ENCODE peak calls at places on chromosomes 13 and 19, in five cellular contexts. One of them, this sample, is unnamed.

GRCh38 chr19:4337906-4338440 is 654 bp downstream of the STAP2 start:
- DNase-seq in foreskin fibroblast: no peak
- DNase-seq in astrocyte: peak
- DNase-seq in fibroblast of lung: no peak
- DNase-seq in thoracic aorta: no peak
- DNase-seq in this sample: no peak

GRCh38 chr13:113159701-113160100 is 1.3 kb downstream of the PROZ start:
- DNase-seq in foreskin fibroblast: no peak
- DNase-seq in astrocyte: no peak
- DNase-seq in fibroblast of lung: no peak
- DNase-seq in thoracic aorta: no peak
- DNase-seq in this sample: no peak

GRCh38 chr19:45040059-45040767 is 1.4 kb downstream of the CLASRP start:
- DNase-seq in foreskin fibroblast: no peak
- DNase-seq in astrocyte: no peak
- DNase-seq in fibroblast of lung: no peak
- DNase-seq in thoracic aorta: no peak
- DNase-seq in this sample: no peak

GRCh38 chr13:34682406-34682805 is 259.7 kb upstream of the NBEA start:
- DNase-seq in foreskin fibroblast: no peak
- DNase-seq in astrocyte: no peak
- DNase-seq in fibroblast of lung: no peak
- DNase-seq in thoracic aorta: no peak
- DNase-seq in this sample: no peak

GRCh38 chr19:21749090-21749489 is 18.3 kb downstream of the ZNF100 start:
- DNase-seq in foreskin fibroblast: no peak
- DNase-seq in astrocyte: peak
- DNase-seq in fibroblast of lung: no peak
- DNase-seq in thoracic aorta: no peak
- DNase-seq in this sample: no peak

GRCh38 chr13:113064534-113065405 is 40.8 kb upstream of the F7 start:
- DNase-seq in foreskin fibroblast: no peak
- DNase-seq in astrocyte: peak
- DNase-seq in fibroblast of lung: peak
- DNase-seq in thoracic aorta: no peak
- DNase-seq in this sample: no peak

GRCh38 chr19:22144394-22144793 is 52.4 kb downstream of the ZNF676 start:
- DNase-seq in foreskin fibroblast: no peak
- DNase-seq in astrocyte: peak
- DNase-seq in fibroblast of lung: peak
- DNase-seq in thoracic aorta: no peak
- DNase-seq in this sample: peak

GRCh38 chr19:16118489-16119033 is 6.9 kb downstream of the RAB8A start:
- DNase-seq in foreskin fibroblast: no peak
- DNase-seq in astrocyte: no peak
- DNase-seq in fibroblast of lung: no peak
- DNase-seq in thoracic aorta: no peak
- DNase-seq in this sample: no peak

GRCh38 chr13:107767119-107767518 is 448.2 kb downstream of the LIG4 start:
- DNase-seq in foreskin fibroblast: no peak
- DNase-seq in astrocyte: no peak
- DNase-seq in fibroblast of lung: no peak
- DNase-seq in thoracic aorta: no peak
- DNase-seq in this sample: no peak

GRCh38 chr13:44249439-44249838 is 124.2 kb upstream of the SERP2 start:
- DNase-seq in foreskin fibroblast: peak
- DNase-seq in astrocyte: peak
- DNase-seq in fibroblast of lung: peak
- DNase-seq in thoracic aorta: no peak
- DNase-seq in this sample: peak

GRCh38 chr19:18157465-18158063 is 4.6 kb downstream of the PIK3R2 start:
- DNase-seq in foreskin fibroblast: no peak
- DNase-seq in astrocyte: no peak
- DNase-seq in fibroblast of lung: no peak
- DNase-seq in thoracic aorta: no peak
- DNase-seq in this sample: no peak

GRCh38 chr13:22278336-22278929 is 607.6 kb downstream of the FGF9 start:
- DNase-seq in foreskin fibroblast: no peak
- DNase-seq in astrocyte: no peak
- DNase-seq in fibroblast of lung: peak
- DNase-seq in thoracic aorta: no peak
- DNase-seq in this sample: peak

GRCh38 chr19:1634242-1634937 is 18.0 kb downstream of the TCF3 start:
- DNase-seq in foreskin fibroblast: no peak
- DNase-seq in astrocyte: no peak
- DNase-seq in fibroblast of lung: no peak
- DNase-seq in thoracic aorta: no peak
- DNase-seq in this sample: no peak

GRCh38 chr13:110293649-110294048 is 13.3 kb downstream of the COL4A1 start:
- DNase-seq in foreskin fibroblast: no peak
- DNase-seq in astrocyte: no peak
- DNase-seq in fibroblast of lung: no peak
- DNase-seq in thoracic aorta: no peak
- DNase-seq in this sample: no peak

GRCh38 chr19:13022859-13023636 is 27.8 kb downstream of the NFIX start:
- DNase-seq in foreskin fibroblast: peak
- DNase-seq in astrocyte: peak
- DNase-seq in fibroblast of lung: peak
- DNase-seq in thoracic aorta: no peak
- DNase-seq in this sample: peak

GRCh38 chr13:47933688-47934011 is 67.4 kb downstream of the SUCLA2 start:
- DNase-seq in foreskin fibroblast: no peak
- DNase-seq in astrocyte: peak
- DNase-seq in fibroblast of lung: peak
- DNase-seq in thoracic aorta: no peak
- DNase-seq in this sample: no peak

GRCh38 chr19:47549341-47549768 is 23.6 kb downstream of the ZNF541 start:
- DNase-seq in foreskin fibroblast: no peak
- DNase-seq in astrocyte: no peak
- DNase-seq in fibroblast of lung: no peak
- DNase-seq in thoracic aorta: no peak
- DNase-seq in this sample: no peak

GRCh38 chr13:73991884-73992283 is 142.3 kb downstream of the KLF12 start:
- DNase-seq in foreskin fibroblast: no peak
- DNase-seq in astrocyte: no peak
- DNase-seq in fibroblast of lung: no peak
- DNase-seq in thoracic aorta: no peak
- DNase-seq in this sample: no peak

GRCh38 chr19:11414544-11414943 is 4.6 kb downstream of the RGL3 start:
- DNase-seq in foreskin fibroblast: no peak
- DNase-seq in astrocyte: no peak
- DNase-seq in fibroblast of lung: no peak
- DNase-seq in thoracic aorta: no peak
- DNase-seq in this sample: no peak

GRCh38 chr19:55251296-55252081 is 7.3 kb downstream of the PPP6R1 start:
- DNase-seq in foreskin fibroblast: no peak
- DNase-seq in astrocyte: peak
- DNase-seq in fibroblast of lung: no peak
- DNase-seq in thoracic aorta: no peak
- DNase-seq in this sample: no peak

GRCh38 chr13:74287672-74288169 is 153.5 kb upstream of the KLF12 start:
- DNase-seq in foreskin fibroblast: peak
- DNase-seq in astrocyte: peak
- DNase-seq in fibroblast of lung: peak
- DNase-seq in thoracic aorta: peak
- DNase-seq in this sample: no peak

GRCh38 chr13:69234171-69234570 is 873.5 kb upstream of the ATXN8OS start:
- DNase-seq in foreskin fibroblast: no peak
- DNase-seq in astrocyte: no peak
- DNase-seq in fibroblast of lung: no peak
- DNase-seq in thoracic aorta: no peak
- DNase-seq in this sample: no peak

DNA sequence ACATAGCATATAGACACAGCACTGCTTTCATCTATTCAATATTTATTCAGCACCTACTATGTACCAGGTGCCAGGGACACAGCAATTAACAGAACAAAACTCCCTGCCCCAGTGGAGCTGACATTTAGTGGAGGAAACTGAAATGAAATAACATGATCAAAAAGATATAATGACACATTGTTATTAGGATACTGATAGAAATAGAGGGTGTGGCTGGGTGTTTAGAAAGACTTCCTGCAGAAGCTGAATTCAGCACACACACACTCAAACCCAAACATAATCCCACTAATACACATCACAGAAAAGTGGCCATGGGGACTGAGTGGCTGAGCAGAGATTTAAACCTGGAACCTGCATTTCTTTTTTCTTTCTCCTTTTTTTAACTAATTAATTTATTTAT is 3.8 kb upstream of the CDC37 start:
- DNase-seq in foreskin fibroblast: no peak
- DNase-seq in astrocyte: no peak
- DNase-seq in fibroblast of lung: no peak
- DNase-seq in thoracic aorta: no peak
- DNase-seq in this sample: no peak
- H3K4me3 ChIP-seq in foreskin fibroblast: no peak
- H3K4me3 ChIP-seq in astrocyte: no peak
- H3K4me3 ChIP-seq in fibroblast of lung: no peak
- H3K4me3 ChIP-seq in thoracic aorta: no peak
- H3K4me3 ChIP-seq in this sample: no peak

GRCh38 chr13:28027607-28028364 is 39.3 kb upstream of the URAD start:
- DNase-seq in foreskin fibroblast: no peak
- DNase-seq in astrocyte: no peak
- DNase-seq in fibroblast of lung: no peak
- DNase-seq in thoracic aorta: no peak
- DNase-seq in this sample: no peak

GRCh38 chr13:28026508-28026907 is 38.0 kb upstream of the URAD start:
- DNase-seq in foreskin fibroblast: no peak
- DNase-seq in astrocyte: no peak
- DNase-seq in fibroblast of lung: no peak
- DNase-seq in thoracic aorta: no peak
- DNase-seq in this sample: no peak

GRCh38 chr13:28027070-28027469 is 38.6 kb upstream of the URAD start:
- DNase-seq in foreskin fibroblast: no peak
- DNase-seq in astrocyte: no peak
- DNase-seq in fibroblast of lung: no peak
- DNase-seq in thoracic aorta: no peak
- DNase-seq in this sample: no peak

DNA sequence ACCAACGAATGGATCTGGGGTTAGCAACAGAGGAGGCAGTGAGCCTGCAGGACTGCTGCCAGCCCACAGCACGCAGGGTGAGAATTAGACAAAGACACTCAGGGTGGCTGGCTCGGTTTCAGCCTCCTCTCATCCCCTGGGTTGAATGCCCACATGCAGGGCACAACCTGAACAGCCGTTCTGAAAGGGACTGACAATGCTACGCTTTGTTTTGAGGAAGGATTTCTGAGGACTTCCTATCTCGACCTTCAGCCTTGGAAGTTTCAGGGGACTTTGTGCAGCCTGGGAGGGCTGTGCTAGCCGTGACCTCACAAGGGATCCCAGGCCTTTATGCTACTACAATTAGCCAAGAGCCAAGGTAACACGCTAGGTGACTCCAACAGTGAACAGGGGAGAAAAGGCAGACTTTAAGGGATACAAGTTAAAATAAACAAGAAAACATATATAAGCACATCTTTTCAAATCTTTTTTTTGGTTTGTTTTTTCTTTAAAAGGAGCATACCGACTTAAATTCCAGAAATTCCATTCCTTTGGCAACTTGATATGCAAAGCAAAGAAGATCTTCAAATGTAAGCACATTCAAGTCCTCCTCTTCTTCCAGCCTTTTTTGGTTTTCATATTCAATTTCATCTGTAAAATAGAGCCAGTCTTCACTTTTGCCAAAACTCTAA is 34.5 kb upstream of the URAD start:
- DNase-seq in foreskin fibroblast: no peak
- DNase-seq in astrocyte: peak
- DNase-seq in fibroblast of lung: no peak
- DNase-seq in thoracic aorta: no peak
- DNase-seq in this sample: no peak
- H3K4me3 ChIP-seq in foreskin fibroblast: no peak
- H3K4me3 ChIP-seq in astrocyte: no peak
- H3K4me3 ChIP-seq in fibroblast of lung: no peak
- H3K4me3 ChIP-seq in thoracic aorta: no peak
- H3K4me3 ChIP-seq in this sample: no peak

GRCh38 chr13:51426982-51427381 is 25.9 kb downstream of the INTS6 start:
- DNase-seq in foreskin fibroblast: no peak
- DNase-seq in astrocyte: no peak
- DNase-seq in fibroblast of lung: no peak
- DNase-seq in thoracic aorta: no peak
- DNase-seq in this sample: no peak

GRCh38 chr13:51422484-51422883 is 30.4 kb downstream of the INTS6 start:
- DNase-seq in foreskin fibroblast: no peak
- DNase-seq in astrocyte: no peak
- DNase-seq in fibroblast of lung: no peak
- DNase-seq in thoracic aorta: no peak
- DNase-seq in this sample: no peak

GRCh38 chr13:51423766-51424165 is 29.1 kb downstream of the INTS6 start:
- DNase-seq in foreskin fibroblast: no peak
- DNase-seq in astrocyte: no peak
- DNase-seq in fibroblast of lung: no peak
- DNase-seq in thoracic aorta: no peak
- DNase-seq in this sample: no peak

GRCh38 chr13:51420681-51421476 is 32.0 kb downstream of the INTS6 start:
- DNase-seq in foreskin fibroblast: no peak
- DNase-seq in astrocyte: no peak
- DNase-seq in fibroblast of lung: no peak
- DNase-seq in thoracic aorta: no peak
- DNase-seq in this sample: no peak

DNA sequence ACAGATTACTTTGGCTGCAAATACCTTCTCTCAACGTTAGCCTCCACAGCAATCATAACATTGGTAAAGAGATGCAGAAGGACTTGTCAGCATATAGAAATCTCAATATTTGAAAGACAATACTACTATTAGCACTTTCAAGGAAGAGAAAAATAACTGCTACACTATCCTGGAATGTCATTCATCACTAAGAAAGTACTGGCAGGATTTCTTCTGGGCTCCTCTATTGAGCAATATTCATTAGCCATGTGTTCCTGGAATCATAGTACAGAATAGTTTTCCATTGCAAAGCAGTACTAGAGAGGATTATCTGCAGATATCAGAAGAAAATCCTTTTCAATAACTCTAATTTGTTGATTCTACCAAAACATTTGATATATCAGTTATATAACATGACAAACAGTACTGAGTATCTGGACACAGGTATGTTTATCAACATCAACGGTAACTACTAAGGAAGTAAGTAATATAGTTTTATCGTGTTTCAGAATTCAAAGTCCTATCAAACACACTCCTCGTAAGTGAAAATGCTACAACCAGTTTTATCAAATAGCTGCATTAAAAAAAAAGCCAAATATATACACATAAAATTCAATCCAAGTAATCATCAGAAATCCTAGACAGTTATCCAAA is 27.3 kb downstream of the INTS6 start:
- DNase-seq in foreskin fibroblast: peak
- DNase-seq in astrocyte: peak
- DNase-seq in fibroblast of lung: peak
- DNase-seq in thoracic aorta: no peak
- DNase-seq in this sample: no peak
- H3K4me3 ChIP-seq in foreskin fibroblast: no peak
- H3K4me3 ChIP-seq in astrocyte: no peak
- H3K4me3 ChIP-seq in fibroblast of lung: no peak
- H3K4me3 ChIP-seq in thoracic aorta: no peak
- H3K4me3 ChIP-seq in this sample: no peak

DNA sequence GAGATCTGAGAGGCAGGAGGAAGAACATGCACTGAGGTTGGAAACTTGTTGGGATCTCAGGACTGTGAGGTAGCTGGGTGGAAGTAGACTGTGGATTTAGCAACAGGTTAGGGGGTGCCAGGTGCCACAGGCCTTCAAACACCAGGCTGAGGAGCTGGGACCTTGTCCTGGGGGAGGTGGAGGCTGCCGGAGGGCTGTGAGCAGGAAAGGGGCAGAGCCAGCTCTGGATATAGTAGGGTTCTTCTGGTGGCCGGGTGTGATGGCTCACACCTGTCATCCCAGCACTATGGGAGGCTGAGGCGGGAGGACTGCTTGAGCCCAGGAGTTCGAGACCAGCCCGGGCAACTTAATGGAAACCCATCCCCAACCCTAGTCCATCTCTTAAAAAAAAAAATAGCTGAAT is 3.1 kb downstream of the FUZ start:
- DNase-seq in foreskin fibroblast: no peak
- DNase-seq in astrocyte: no peak
- DNase-seq in fibroblast of lung: no peak
- DNase-seq in thoracic aorta: no peak
- DNase-seq in this sample: no peak
- H3K4me3 ChIP-seq in foreskin fibroblast: no peak
- H3K4me3 ChIP-seq in astrocyte: no peak
- H3K4me3 ChIP-seq in fibroblast of lung: peak
- H3K4me3 ChIP-seq in thoracic aorta: peak
- H3K4me3 ChIP-seq in this sample: no peak

This sample was measured in LNCaP clone FGC.